ENCODE peak calls at places on chromosomes 7 and 10, in seven cellular contexts. One of them, this sample, is unnamed.

GRCh38 chr7:70571403-70571911 is 560.5 kb upstream of the GALNT17 start:
- DNase-seq in nephron progenitor cell: no peak
- DNase-seq in activated CD4-positive, alpha-beta T cell treated with anti-CD3 and anti-CD28 coated beads, Interleukin-2, amount 50 U/mL, for 48 hours: no peak
- DNase-seq in PC-3: no peak
- DNase-seq in uterus: no peak
- DNase-seq in NCI-H2029: no peak
- DNase-seq in stimulated activated CD8-positive, alpha-beta memory T cell treated with anti-CD3 and anti-CD28 coated beads, Interleukin-4, amount 100 ng/mL, for 4 hours: no peak
- DNase-seq in this sample: no peak

GRCh38 chr10:17077251-17077904 is 52.2 kb downstream of the CUBN start:
- DNase-seq in uterus: no peak
- DNase-seq in stimulated activated CD8-positive, alpha-beta memory T cell treated with anti-CD3 and anti-CD28 coated beads, Interleukin-4, amount 100 ng/mL, for 4 hours: no peak
- DNase-seq in nephron progenitor cell: no peak
- DNase-seq in PC-3: no peak
- DNase-seq in NCI-H2029: no peak
- DNase-seq in activated CD4-positive, alpha-beta T cell treated with anti-CD3 and anti-CD28 coated beads, Interleukin-2, amount 50 U/mL, for 48 hours: no peak
- DNase-seq in this sample: no peak

GRCh38 chr10:100522945-100523344 is 3.3 kb upstream of the SEC31B start:
- DNase-seq in stimulated activated CD8-positive, alpha-beta memory T cell treated with anti-CD3 and anti-CD28 coated beads, Interleukin-4, amount 100 ng/mL, for 4 hours: no peak
- DNase-seq in NCI-H2029: no peak
- DNase-seq in uterus: no peak
- DNase-seq in PC-3: no peak
- DNase-seq in nephron progenitor cell: no peak
- DNase-seq in activated CD4-positive, alpha-beta T cell treated with anti-CD3 and anti-CD28 coated beads, Interleukin-2, amount 50 U/mL, for 48 hours: no peak
- DNase-seq in this sample: no peak

GRCh38 chr10:48745662-48746245 is 61.1 kb downstream of the WDFY4 start:
- DNase-seq in nephron progenitor cell: peak; percentile 17
- DNase-seq in NCI-H2029: no peak
- DNase-seq in stimulated activated CD8-positive, alpha-beta memory T cell treated with anti-CD3 and anti-CD28 coated beads, Interleukin-4, amount 100 ng/mL, for 4 hours: no peak
- DNase-seq in PC-3: no peak
- DNase-seq in uterus: no peak
- DNase-seq in activated CD4-positive, alpha-beta T cell treated with anti-CD3 and anti-CD28 coated beads, Interleukin-2, amount 50 U/mL, for 48 hours: no peak
- DNase-seq in this sample: no peak

GRCh38 chr10:4294996-4295792 is 510.2 kb upstream of the KLF6 start:
- DNase-seq in PC-3: no peak
- DNase-seq in activated CD4-positive, alpha-beta T cell treated with anti-CD3 and anti-CD28 coated beads, Interleukin-2, amount 50 U/mL, for 48 hours: no peak
- DNase-seq in nephron progenitor cell: no peak
- DNase-seq in uterus: no peak
- DNase-seq in stimulated activated CD8-positive, alpha-beta memory T cell treated with anti-CD3 and anti-CD28 coated beads, Interleukin-4, amount 100 ng/mL, for 4 hours: no peak
- DNase-seq in NCI-H2029: no peak
- DNase-seq in this sample: no peak

GRCh38 chr7:24337180-24337579 is 53.2 kb downstream of the NPY start:
- DNase-seq in stimulated activated CD8-positive, alpha-beta memory T cell treated with anti-CD3 and anti-CD28 coated beads, Interleukin-4, amount 100 ng/mL, for 4 hours: no peak
- DNase-seq in nephron progenitor cell: no peak
- DNase-seq in activated CD4-positive, alpha-beta T cell treated with anti-CD3 and anti-CD28 coated beads, Interleukin-2, amount 50 U/mL, for 48 hours: no peak
- DNase-seq in NCI-H2029: no peak
- DNase-seq in PC-3: no peak
- DNase-seq in uterus: no peak
- DNase-seq in this sample: no peak

GRCh38 chr10:97196213-97197029 is 10.7 kb upstream of the SLIT1 start:
- DNase-seq in nephron progenitor cell: peak; percentile 82
- DNase-seq in stimulated activated CD8-positive, alpha-beta memory T cell treated with anti-CD3 and anti-CD28 coated beads, Interleukin-4, amount 100 ng/mL, for 4 hours: peak; percentile 41
- DNase-seq in NCI-H2029: peak; percentile 29
- DNase-seq in PC-3: peak; percentile 66
- DNase-seq in uterus: no peak
- DNase-seq in activated CD4-positive, alpha-beta T cell treated with anti-CD3 and anti-CD28 coated beads, Interleukin-2, amount 50 U/mL, for 48 hours: peak; percentile 69
- DNase-seq in this sample: peak; percentile 67

GRCh38 chr7:16655394-16655793 is 9.4 kb downstream of the BZW2 start:
- DNase-seq in stimulated activated CD8-positive, alpha-beta memory T cell treated with anti-CD3 and anti-CD28 coated beads, Interleukin-4, amount 100 ng/mL, for 4 hours: no peak
- DNase-seq in uterus: no peak
- DNase-seq in activated CD4-positive, alpha-beta T cell treated with anti-CD3 and anti-CD28 coated beads, Interleukin-2, amount 50 U/mL, for 48 hours: no peak
- DNase-seq in NCI-H2029: no peak
- DNase-seq in PC-3: no peak
- DNase-seq in nephron progenitor cell: no peak
- DNase-seq in this sample: no peak

GRCh38 chr10:29377333-29377961 is 88.6 kb downstream of the LYZL1 start:
- DNase-seq in activated CD4-positive, alpha-beta T cell treated with anti-CD3 and anti-CD28 coated beads, Interleukin-2, amount 50 U/mL, for 48 hours: no peak
- DNase-seq in PC-3: peak; percentile 33
- DNase-seq in uterus: no peak
- DNase-seq in nephron progenitor cell: no peak
- DNase-seq in NCI-H2029: no peak
- DNase-seq in stimulated activated CD8-positive, alpha-beta memory T cell treated with anti-CD3 and anti-CD28 coated beads, Interleukin-4, amount 100 ng/mL, for 4 hours: no peak
- DNase-seq in this sample: no peak

GRCh38 chr10:62113680-62114079 is 155.0 kb downstream of the RTKN2 start:
- DNase-seq in NCI-H2029: no peak
- DNase-seq in nephron progenitor cell: no peak
- DNase-seq in PC-3: no peak
- DNase-seq in activated CD4-positive, alpha-beta T cell treated with anti-CD3 and anti-CD28 coated beads, Interleukin-2, amount 50 U/mL, for 48 hours: no peak
- DNase-seq in uterus: no peak
- DNase-seq in stimulated activated CD8-positive, alpha-beta memory T cell treated with anti-CD3 and anti-CD28 coated beads, Interleukin-4, amount 100 ng/mL, for 4 hours: no peak
- DNase-seq in this sample: no peak

GRCh38 chr7:99098317-99098823 is 45.5 kb downstream of the SMURF1 start:
- DNase-seq in uterus: no peak
- DNase-seq in NCI-H2029: no peak
- DNase-seq in activated CD4-positive, alpha-beta T cell treated with anti-CD3 and anti-CD28 coated beads, Interleukin-2, amount 50 U/mL, for 48 hours: no peak
- DNase-seq in stimulated activated CD8-positive, alpha-beta memory T cell treated with anti-CD3 and anti-CD28 coated beads, Interleukin-4, amount 100 ng/mL, for 4 hours: no peak
- DNase-seq in nephron progenitor cell: no peak
- DNase-seq in PC-3: no peak
- DNase-seq in this sample: no peak

GRCh38 chr10:74544106-74544505 is 282.3 kb upstream of the KAT6B start:
- DNase-seq in nephron progenitor cell: no peak
- DNase-seq in PC-3: peak; percentile 37
- DNase-seq in activated CD4-positive, alpha-beta T cell treated with anti-CD3 and anti-CD28 coated beads, Interleukin-2, amount 50 U/mL, for 48 hours: no peak
- DNase-seq in NCI-H2029: no peak
- DNase-seq in stimulated activated CD8-positive, alpha-beta memory T cell treated with anti-CD3 and anti-CD28 coated beads, Interleukin-4, amount 100 ng/mL, for 4 hours: no peak
- DNase-seq in uterus: no peak
- DNase-seq in this sample: no peak

GRCh38 chr10:5830629-5831445 is 17.6 kb upstream of the GDI2 start:
- DNase-seq in activated CD4-positive, alpha-beta T cell treated with anti-CD3 and anti-CD28 coated beads, Interleukin-2, amount 50 U/mL, for 48 hours: no peak
- DNase-seq in nephron progenitor cell: no peak
- DNase-seq in stimulated activated CD8-positive, alpha-beta memory T cell treated with anti-CD3 and anti-CD28 coated beads, Interleukin-4, amount 100 ng/mL, for 4 hours: no peak
- DNase-seq in uterus: no peak
- DNase-seq in PC-3: no peak
- DNase-seq in NCI-H2029: no peak
- DNase-seq in this sample: no peak

GRCh38 chr10:14617850-14618249 is 156.8 kb downstream of the FAM107B start:
- DNase-seq in stimulated activated CD8-positive, alpha-beta memory T cell treated with anti-CD3 and anti-CD28 coated beads, Interleukin-4, amount 100 ng/mL, for 4 hours: no peak
- DNase-seq in uterus: no peak
- DNase-seq in activated CD4-positive, alpha-beta T cell treated with anti-CD3 and anti-CD28 coated beads, Interleukin-2, amount 50 U/mL, for 48 hours: no peak
- DNase-seq in PC-3: peak; percentile 23
- DNase-seq in nephron progenitor cell: no peak
- DNase-seq in NCI-H2029: no peak
- DNase-seq in this sample: no peak

GRCh38 chr10:77049896-77050295 is 587.7 kb downstream of the KCNMA1 start:
- DNase-seq in nephron progenitor cell: no peak
- DNase-seq in uterus: no peak
- DNase-seq in PC-3: peak; percentile 50
- DNase-seq in activated CD4-positive, alpha-beta T cell treated with anti-CD3 and anti-CD28 coated beads, Interleukin-2, amount 50 U/mL, for 48 hours: no peak
- DNase-seq in stimulated activated CD8-positive, alpha-beta memory T cell treated with anti-CD3 and anti-CD28 coated beads, Interleukin-4, amount 100 ng/mL, for 4 hours: no peak
- DNase-seq in NCI-H2029: no peak
- DNase-seq in this sample: no peak

GRCh38 chr10:80485410-80486135 is 31.5 kb downstream of the TSPAN14 start:
- DNase-seq in activated CD4-positive, alpha-beta T cell treated with anti-CD3 and anti-CD28 coated beads, Interleukin-2, amount 50 U/mL, for 48 hours: no peak
- DNase-seq in stimulated activated CD8-positive, alpha-beta memory T cell treated with anti-CD3 and anti-CD28 coated beads, Interleukin-4, amount 100 ng/mL, for 4 hours: no peak
- DNase-seq in PC-3: no peak
- DNase-seq in NCI-H2029: no peak
- DNase-seq in nephron progenitor cell: no peak
- DNase-seq in uterus: no peak
- DNase-seq in this sample: no peak

GRCh38 chr7:149573519-149573918 is 75.9 kb upstream of the ZNF746 start:
- DNase-seq in uterus: no peak
- DNase-seq in nephron progenitor cell: no peak
- DNase-seq in PC-3: no peak
- DNase-seq in NCI-H2029: no peak
- DNase-seq in activated CD4-positive, alpha-beta T cell treated with anti-CD3 and anti-CD28 coated beads, Interleukin-2, amount 50 U/mL, for 48 hours: no peak
- DNase-seq in stimulated activated CD8-positive, alpha-beta memory T cell treated with anti-CD3 and anti-CD28 coated beads, Interleukin-4, amount 100 ng/mL, for 4 hours: no peak
- DNase-seq in this sample: no peak

GRCh38 chr10:133325761-133326463 is 10.8 kb downstream of the CALY start:
- DNase-seq in PC-3: no peak
- DNase-seq in nephron progenitor cell: peak; percentile 60
- DNase-seq in uterus: no peak
- DNase-seq in activated CD4-positive, alpha-beta T cell treated with anti-CD3 and anti-CD28 coated beads, Interleukin-2, amount 50 U/mL, for 48 hours: no peak
- DNase-seq in stimulated activated CD8-positive, alpha-beta memory T cell treated with anti-CD3 and anti-CD28 coated beads, Interleukin-4, amount 100 ng/mL, for 4 hours: no peak
- DNase-seq in NCI-H2029: no peak
- DNase-seq in this sample: no peak

GRCh38 chr10:46220872-46221538 is 65.8 kb upstream of the ANTXRL start:
- DNase-seq in activated CD4-positive, alpha-beta T cell treated with anti-CD3 and anti-CD28 coated beads, Interleukin-2, amount 50 U/mL, for 48 hours: no peak
- DNase-seq in NCI-H2029: no peak
- DNase-seq in PC-3: no peak
- DNase-seq in nephron progenitor cell: no peak
- DNase-seq in uterus: no peak
- DNase-seq in stimulated activated CD8-positive, alpha-beta memory T cell treated with anti-CD3 and anti-CD28 coated beads, Interleukin-4, amount 100 ng/mL, for 4 hours: no peak
- DNase-seq in this sample: no peak

GRCh38 chr10:124071141-124071540 is 22.3 kb downstream of the CHST15 start:
- DNase-seq in stimulated activated CD8-positive, alpha-beta memory T cell treated with anti-CD3 and anti-CD28 coated beads, Interleukin-4, amount 100 ng/mL, for 4 hours: no peak
- DNase-seq in NCI-H2029: no peak
- DNase-seq in uterus: no peak
- DNase-seq in nephron progenitor cell: no peak
- DNase-seq in PC-3: no peak
- DNase-seq in activated CD4-positive, alpha-beta T cell treated with anti-CD3 and anti-CD28 coated beads, Interleukin-2, amount 50 U/mL, for 48 hours: no peak
- DNase-seq in this sample: no peak

GRCh38 chr7:149254181-149254858 is 7.7 kb upstream of the ZNF783 start:
- DNase-seq in PC-3: no peak
- DNase-seq in activated CD4-positive, alpha-beta T cell treated with anti-CD3 and anti-CD28 coated beads, Interleukin-2, amount 50 U/mL, for 48 hours: no peak
- DNase-seq in NCI-H2029: no peak
- DNase-seq in uterus: no peak
- DNase-seq in nephron progenitor cell: no peak
- DNase-seq in stimulated activated CD8-positive, alpha-beta memory T cell treated with anti-CD3 and anti-CD28 coated beads, Interleukin-4, amount 100 ng/mL, for 4 hours: no peak
- DNase-seq in this sample: no peak

GRCh38 chr10:87593702-87594101 is 66.0 kb upstream of the PAPSS2 start:
- DNase-seq in PC-3: no peak
- DNase-seq in uterus: no peak
- DNase-seq in nephron progenitor cell: no peak
- DNase-seq in stimulated activated CD8-positive, alpha-beta memory T cell treated with anti-CD3 and anti-CD28 coated beads, Interleukin-4, amount 100 ng/mL, for 4 hours: no peak
- DNase-seq in activated CD4-positive, alpha-beta T cell treated with anti-CD3 and anti-CD28 coated beads, Interleukin-2, amount 50 U/mL, for 48 hours: no peak
- DNase-seq in NCI-H2029: no peak
- DNase-seq in this sample: no peak

GRCh38 chr7:149604521-149604920 is 106.9 kb upstream of the ZNF746 start:
- DNase-seq in uterus: no peak
- DNase-seq in stimulated activated CD8-positive, alpha-beta memory T cell treated with anti-CD3 and anti-CD28 coated beads, Interleukin-4, amount 100 ng/mL, for 4 hours: no peak
- DNase-seq in activated CD4-positive, alpha-beta T cell treated with anti-CD3 and anti-CD28 coated beads, Interleukin-2, amount 50 U/mL, for 48 hours: no peak
- DNase-seq in NCI-H2029: no peak
- DNase-seq in nephron progenitor cell: no peak
- DNase-seq in PC-3: no peak
- DNase-seq in this sample: no peak

GRCh38 chr10:69179089-69179742 is 818 bp upstream of the SUPV3L1 start:
- DNase-seq in PC-3: no peak
- DNase-seq in nephron progenitor cell: no peak
- DNase-seq in stimulated activated CD8-positive, alpha-beta memory T cell treated with anti-CD3 and anti-CD28 coated beads, Interleukin-4, amount 100 ng/mL, for 4 hours: peak; percentile 7
- DNase-seq in NCI-H2029: peak; percentile 56
- DNase-seq in uterus: no peak
- DNase-seq in activated CD4-positive, alpha-beta T cell treated with anti-CD3 and anti-CD28 coated beads, Interleukin-2, amount 50 U/mL, for 48 hours: peak; percentile 9
- DNase-seq in this sample: no peak

GRCh38 chr7:69932034-69932628 is 333.9 kb downstream of the AUTS2 start:
- DNase-seq in uterus: peak; percentile 24
- DNase-seq in NCI-H2029: peak; percentile 21
- DNase-seq in activated CD4-positive, alpha-beta T cell treated with anti-CD3 and anti-CD28 coated beads, Interleukin-2, amount 50 U/mL, for 48 hours: no peak
- DNase-seq in nephron progenitor cell: peak; percentile 21
- DNase-seq in stimulated activated CD8-positive, alpha-beta memory T cell treated with anti-CD3 and anti-CD28 coated beads, Interleukin-4, amount 100 ng/mL, for 4 hours: no peak
- DNase-seq in PC-3: no peak
- DNase-seq in this sample: peak; percentile 29

GRCh38 chr7:24653316-24654085 is 80.2 kb downstream of the PALS2 start:
- DNase-seq in nephron progenitor cell: no peak
- DNase-seq in activated CD4-positive, alpha-beta T cell treated with anti-CD3 and anti-CD28 coated beads, Interleukin-2, amount 50 U/mL, for 48 hours: no peak
- DNase-seq in uterus: no peak
- DNase-seq in PC-3: no peak
- DNase-seq in NCI-H2029: no peak
- DNase-seq in stimulated activated CD8-positive, alpha-beta memory T cell treated with anti-CD3 and anti-CD28 coated beads, Interleukin-4, amount 100 ng/mL, for 4 hours: no peak
- DNase-seq in this sample: no peak

GRCh38 chr10:48607356-48608278 is 2.7 kb upstream of the ARHGAP22 start:
- DNase-seq in NCI-H2029: no peak
- DNase-seq in uterus: no peak
- DNase-seq in activated CD4-positive, alpha-beta T cell treated with anti-CD3 and anti-CD28 coated beads, Interleukin-2, amount 50 U/mL, for 48 hours: no peak
- DNase-seq in stimulated activated CD8-positive, alpha-beta memory T cell treated with anti-CD3 and anti-CD28 coated beads, Interleukin-4, amount 100 ng/mL, for 4 hours: no peak
- DNase-seq in PC-3: peak; percentile 55
- DNase-seq in nephron progenitor cell: no peak
- DNase-seq in this sample: no peak

GRCh38 chr7:111413796-111414195 is 148.5 kb downstream of the IMMP2L start:
- DNase-seq in activated CD4-positive, alpha-beta T cell treated with anti-CD3 and anti-CD28 coated beads, Interleukin-2, amount 50 U/mL, for 48 hours: no peak
- DNase-seq in nephron progenitor cell: no peak
- DNase-seq in NCI-H2029: no peak
- DNase-seq in PC-3: no peak
- DNase-seq in uterus: no peak
- DNase-seq in stimulated activated CD8-positive, alpha-beta memory T cell treated with anti-CD3 and anti-CD28 coated beads, Interleukin-4, amount 100 ng/mL, for 4 hours: no peak
- DNase-seq in this sample: peak; percentile 42

GRCh38 chr10:132308588-132309451 is 1.1 kb upstream of the STK32C start:
- DNase-seq in uterus: no peak
- DNase-seq in stimulated activated CD8-positive, alpha-beta memory T cell treated with anti-CD3 and anti-CD28 coated beads, Interleukin-4, amount 100 ng/mL, for 4 hours: no peak
- DNase-seq in activated CD4-positive, alpha-beta T cell treated with anti-CD3 and anti-CD28 coated beads, Interleukin-2, amount 50 U/mL, for 48 hours: no peak
- DNase-seq in NCI-H2029: no peak
- DNase-seq in PC-3: no peak
- DNase-seq in nephron progenitor cell: peak; percentile 40
- DNase-seq in this sample: peak; percentile 44

This sample was measured in left ventricle myocardium superior.